ENCODE peak calls at places on chromosome 9, in six cellular contexts. I is heart right ventricle, Q is breast epithelium, E is RWPE1, T is heart left ventricle, L is IMR-90. G is an unnamed sample.

GRCh38 chr9:35905912-35906679 is at the start of gene HRCT1:
- DNase-seq in L (peak; percentile 94), Q (peak; percentile 96), T (peak; percentile 89), E (peak; percentile 88), I (peak; percentile 91), G (no peak)

GRCh38 chr9:99357575-99357974 is 135.5 kb downstream of the SEC61B start:
- DNase-seq in E (no peak), L (no peak), Q (no peak), I (peak; percentile 76), T (peak; percentile 70), G (no peak)

GRCh38 chr9:16286160-16286559 is 584.3 kb downstream of the BNC2 start:
- DNase-seq in E (no peak), L (no peak), Q (no peak), I (no peak), T (no peak), G (no peak)

GRCh38 chr9:70079364-70080103 is 35.9 kb downstream of the MAMDC2 start:
- DNase-seq in L (peak; percentile 53), I (no peak), Q (no peak), E (no peak), T (no peak), G (no peak)

GRCh38 chr9:101366038-101366756 is 18.6 kb downstream of the BAAT start:
- DNase-seq in L (no peak), Q (no peak), I (no peak), T (no peak), E (no peak), G (no peak)

GRCh38 chr9:90822866-90823265 is 21.2 kb downstream of the SYK start:
- DNase-seq in L (no peak), E (no peak), T (no peak), I (no peak), Q (no peak), G (no peak)

GRCh38 chr9:108609895-108610253 is 245.9 kb downstream of the ACTL7B start:
- DNase-seq in I (no peak), Q (no peak), T (no peak), E (no peak), L (no peak), G (no peak)

GRCh38 chr9:112647596-112647995 is 70.3 kb downstream of the INIP start:
- DNase-seq in T (no peak), Q (no peak), I (no peak), L (no peak), E (peak; percentile 26), G (no peak)

GRCh38 chr9:21681641-21682040 is 120.8 kb upstream of the MTAP start:
- DNase-seq in E (no peak), Q (no peak), I (no peak), L (peak; percentile 85), T (no peak), G (no peak)

GRCh38 chr9:98375138-98375726 is 119.8 kb upstream of the TBC1D2 start:
- DNase-seq in T (no peak), L (peak; percentile 93), Q (no peak), E (no peak), I (no peak), G (no peak)

GRCh38 chr9:104090578-104090977 is 3.5 kb upstream of the SMC2 start:
- DNase-seq in I (no peak), T (no peak), E (no peak), L (no peak), Q (no peak), G (no peak)

GRCh38 chr9:122138560-122139268 is 20.9 kb downstream of the NDUFA8 start:
- DNase-seq in E (no peak), I (no peak), L (peak; percentile 9), T (no peak), Q (no peak), G (peak; percentile 64)

GRCh38 chr9:96875460-96876142 is 21.3 kb upstream of the ZNF782 start:
- DNase-seq in Q (no peak), L (peak; percentile 68), I (peak; percentile 9), E (peak; percentile 92), T (peak; percentile 35), G (peak; percentile 50)

GRCh38 chr9:116550728-116551436 is 136.2 kb upstream of the TRIM32 start:
- DNase-seq in Q (no peak), T (no peak), L (peak; percentile 56), I (no peak), E (peak; percentile 54), G (no peak)

GRCh38 chr9:88060746-88061145 is 77.5 kb downstream of the SPATA31C2 start:
- DNase-seq in L (no peak), E (no peak), I (no peak), Q (no peak), T (no peak), G (no peak)

GRCh38 chr9:136564379-136564988 is 18.6 kb upstream of the NOTCH1 start:
- DNase-seq in E (no peak), I (peak; percentile 69), L (peak; percentile 71), T (peak; percentile 79), Q (no peak), G (no peak)

GRCh38 chr9:87276327-87276841 is 221.3 kb upstream of the DAPK1 start:
- DNase-seq in E (peak; percentile 30), L (peak; percentile 73), I (no peak), T (no peak), Q (no peak), G (no peak)

GRCh38 chr9:107368696-107369095 is 85.6 kb downstream of the RAD23B start:
- DNase-seq in T (no peak), E (no peak), L (no peak), Q (no peak), I (no peak), G (no peak)

GRCh38 chr9:77013932-77014596 is 5.4 kb upstream of the FOXB2 start:
- DNase-seq in L (no peak), E (no peak), T (no peak), I (no peak), Q (no peak), G (no peak)

GRCh38 chr9:92664394-92665152 is 5.4 kb downstream of the IPPK start:
- DNase-seq in E (no peak), I (no peak), T (no peak), Q (peak; percentile 37), L (peak; percentile 31), G (no peak)

GRCh38 chr9:2026598-2026997 is 11.5 kb downstream of the SMARCA2 start:
- DNase-seq in Q (no peak), E (no peak), I (no peak), L (no peak), T (no peak), G (no peak)
- H3K27ac ChIP-seq in Q (peak overlapping the region; percentile 74), E (no peak overlapping the region), I (peak overlapping the region; percentile 84), L (no peak overlapping the region), T (peak overlapping the region; percentile 69), G (no peak overlapping the region)

GRCh38 chr9:126304207-126304945 is 22.3 kb upstream of the MVB12B start:
- DNase-seq in I (no peak), Q (no peak), E (no peak), L (no peak), T (no peak), G (no peak)
- H3K27ac ChIP-seq in I (no peak overlapping the region), Q (no peak overlapping the region), E (no peak overlapping the region), L (no peak overlapping the region), T (no peak overlapping the region), G (no peak overlapping the region)

GRCh38 chr9:7879551-7880245 is 80.1 kb upstream of the DMAC1 start:
- DNase-seq in L (no peak), Q (no peak), T (no peak), E (no peak), I (no peak), G (no peak)
- H3K27ac ChIP-seq in L (no peak overlapping the region), Q (no peak overlapping the region), T (no peak overlapping the region), E (no peak overlapping the region), I (no peak overlapping the region), G (no peak overlapping the region)

GRCh38 chr9:130444565-130445221 is at the start of gene ASS1:
- DNase-seq in Q (peak; percentile 69), I (peak; percentile 79), T (peak; percentile 82), E (peak; percentile 80), L (no peak), G (no peak)
- H3K27ac ChIP-seq in Q (peak within 1 kb of the TSS; percentile 83), I (peak within 1 kb of the TSS; percentile 94), T (peak within 1 kb of the TSS; percentile 96), E (peak within 1 kb of the TSS; percentile 99), L (peak within 1 kb of the TSS; percentile 81), G (no peak within 1 kb of the TSS)

DNA sequence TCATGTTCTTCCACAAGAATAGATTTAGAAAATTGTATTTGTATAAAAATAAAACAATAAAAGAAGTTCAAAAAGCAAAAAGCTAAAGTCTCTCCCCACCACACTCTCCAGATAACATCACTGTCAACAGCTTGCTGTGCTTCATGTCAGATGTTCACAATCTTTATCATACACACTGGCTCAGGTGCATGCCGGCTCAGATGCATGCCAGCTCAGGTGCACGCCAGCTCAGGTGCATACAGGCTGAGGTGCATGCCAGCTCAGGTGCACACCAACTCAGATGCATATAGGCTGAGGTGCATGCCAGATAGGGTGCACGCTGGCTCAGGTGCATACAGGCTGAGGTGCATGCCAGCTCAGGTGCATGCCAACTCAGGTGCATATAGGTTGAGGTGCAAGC is 26.5 kb downstream of the SEMA4D start:
- DNase-seq in E (no peak), Q (no peak), L (no peak), T (no peak), I (no peak), G (no peak)
- H3K27ac ChIP-seq in E (no peak overlapping the region), Q (no peak overlapping the region), L (no peak overlapping the region), T (no peak overlapping the region), I (no peak overlapping the region), G (no peak overlapping the region)

GRCh38 chr9:23741304-23741800 is 84.7 kb downstream of the ELAVL2 start:
- DNase-seq in L (no peak), T (no peak), Q (no peak), E (no peak), I (no peak), G (no peak)

GRCh38 chr9:23743041-23743440 is 83.0 kb downstream of the ELAVL2 start:
- DNase-seq in T (no peak), I (no peak), E (no peak), Q (no peak), L (no peak), G (no peak)

GRCh38 chr9:23750808-23751207 is 75.2 kb downstream of the ELAVL2 start:
- DNase-seq in T (no peak), Q (no peak), L (no peak), I (no peak), E (no peak), G (no peak)

GRCh38 chr9:23747088-23747748 is 78.8 kb downstream of the ELAVL2 start:
- DNase-seq in E (peak; percentile 30), Q (no peak), L (no peak), T (no peak), I (no peak), G (no peak)

DNA sequence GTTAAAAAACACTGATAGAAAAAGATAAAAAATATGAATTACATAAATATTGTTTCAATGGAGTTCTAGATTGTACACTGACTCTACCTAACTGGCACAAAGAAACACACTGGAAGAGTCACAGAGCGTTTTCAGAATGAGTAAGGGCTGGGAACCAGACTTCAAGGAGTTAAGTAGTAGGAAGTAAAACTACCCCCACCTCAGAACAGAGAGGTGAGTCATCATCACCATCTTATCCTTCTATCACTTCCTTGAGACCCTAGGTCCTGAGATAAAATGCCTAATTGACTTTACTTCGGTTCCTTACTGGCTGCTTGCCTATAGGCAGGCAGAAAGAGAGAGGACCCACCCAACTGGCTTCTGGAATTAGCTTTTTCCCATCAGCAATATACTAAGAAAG is 79.7 kb downstream of the ELAVL2 start:
- DNase-seq in E (peak; percentile 29), L (no peak), Q (no peak), T (no peak), I (no peak), G (no peak)
- H3K27ac ChIP-seq in E (no peak overlapping the region), L (no peak overlapping the region), Q (no peak overlapping the region), T (no peak overlapping the region), I (no peak overlapping the region), G (no peak overlapping the region)

G was measured in caudate nucleus.